ENCODE peak calls at places on chromosomes 7 and 10, in four cellular contexts. One of them, this sample, is unnamed.

GRCh38 chr10:22805304-22805703 is 90.9 kb upstream of the PIP4K2A start:
- DNase-seq in ovary: no peak
- DNase-seq in psoas muscle: peak; percentile 51
- DNase-seq in naive thymus-derived CD4-positive, alpha-beta T cell: no peak
- DNase-seq in this sample: no peak

GRCh38 chr10:6558272-6558671 is 21.8 kb downstream of the PRKCQ start:
- DNase-seq in naive thymus-derived CD4-positive, alpha-beta T cell: peak; percentile 23
- DNase-seq in psoas muscle: no peak
- DNase-seq in ovary: no peak
- DNase-seq in this sample: no peak

GRCh38 chr10:8418631-8419030 is 364.1 kb downstream of the GATA3 start:
- DNase-seq in psoas muscle: no peak
- DNase-seq in ovary: no peak
- DNase-seq in naive thymus-derived CD4-positive, alpha-beta T cell: no peak
- DNase-seq in this sample: no peak

GRCh38 chr7:21967500-21968099 is 21.9 kb upstream of the CDCA7L start:
- DNase-seq in naive thymus-derived CD4-positive, alpha-beta T cell: peak; percentile 46
- DNase-seq in psoas muscle: no peak
- DNase-seq in ovary: no peak
- DNase-seq in this sample: no peak

GRCh38 chr10:21724695-21725371 is 190.8 kb downstream of the MLLT10 start:
- DNase-seq in naive thymus-derived CD4-positive, alpha-beta T cell: no peak
- DNase-seq in psoas muscle: peak; percentile 82
- DNase-seq in ovary: peak; percentile 97
- DNase-seq in this sample: peak; percentile 93

GRCh38 chr7:2523941-2524807 is 4.6 kb downstream of the LFNG start:
- DNase-seq in ovary: no peak
- DNase-seq in naive thymus-derived CD4-positive, alpha-beta T cell: no peak
- DNase-seq in psoas muscle: peak; percentile 87
- DNase-seq in this sample: peak; percentile 85

GRCh38 chr7:40646717-40647116 is 511.9 kb downstream of the SUGCT start:
- DNase-seq in naive thymus-derived CD4-positive, alpha-beta T cell: no peak
- DNase-seq in ovary: no peak
- DNase-seq in psoas muscle: no peak
- DNase-seq in this sample: no peak

GRCh38 chr7:129875745-129876411 is 76.9 kb downstream of the UBE2H start:
- DNase-seq in psoas muscle: no peak
- DNase-seq in ovary: no peak
- DNase-seq in naive thymus-derived CD4-positive, alpha-beta T cell: no peak
- DNase-seq in this sample: no peak

GRCh38 chr10:14468022-14468421 is 137.3 kb upstream of the FRMD4A start:
- DNase-seq in naive thymus-derived CD4-positive, alpha-beta T cell: no peak
- DNase-seq in psoas muscle: no peak
- DNase-seq in ovary: no peak
- DNase-seq in this sample: no peak

GRCh38 chr7:476736-477360 is 42.8 kb downstream of the PDGFA start:
- DNase-seq in psoas muscle: peak; percentile 22
- DNase-seq in ovary: no peak
- DNase-seq in naive thymus-derived CD4-positive, alpha-beta T cell: no peak
- DNase-seq in this sample: no peak

GRCh38 chr7:3463696-3464095 is 162.6 kb downstream of the SDK1 start:
- DNase-seq in naive thymus-derived CD4-positive, alpha-beta T cell: no peak
- DNase-seq in psoas muscle: no peak
- DNase-seq in ovary: no peak
- DNase-seq in this sample: no peak

GRCh38 chr10:110837418-110838120 is 34.2 kb upstream of the PDCD4 start:
- DNase-seq in psoas muscle: no peak
- DNase-seq in naive thymus-derived CD4-positive, alpha-beta T cell: no peak
- DNase-seq in ovary: peak; percentile 58
- DNase-seq in this sample: no peak

GRCh38 chr7:135645296-135645904 is 16.9 kb upstream of the STMP1 start:
- DNase-seq in psoas muscle: no peak
- DNase-seq in naive thymus-derived CD4-positive, alpha-beta T cell: peak; percentile 43
- DNase-seq in ovary: no peak
- DNase-seq in this sample: no peak

GRCh38 chr10:113232928-113233511 is 283.0 kb downstream of the TCF7L2 start:
- DNase-seq in psoas muscle: no peak
- DNase-seq in ovary: no peak
- DNase-seq in naive thymus-derived CD4-positive, alpha-beta T cell: no peak
- DNase-seq in this sample: no peak

GRCh38 chr10:3401491-3401938 is 228.9 kb upstream of the PITRM1 start:
- DNase-seq in naive thymus-derived CD4-positive, alpha-beta T cell: no peak
- DNase-seq in ovary: no peak
- DNase-seq in psoas muscle: no peak
- DNase-seq in this sample: no peak

GRCh38 chr7:131556055-131556911 is at the start of gene PODXL:
- DNase-seq in psoas muscle: peak; percentile 89
- DNase-seq in ovary: peak; percentile 66
- DNase-seq in naive thymus-derived CD4-positive, alpha-beta T cell: peak; percentile 31
- DNase-seq in this sample: no peak

GRCh38 chr7:91644251-91644650 is 236.3 kb downstream of the MTERF1 start:
- DNase-seq in naive thymus-derived CD4-positive, alpha-beta T cell: no peak
- DNase-seq in ovary: no peak
- DNase-seq in psoas muscle: no peak
- DNase-seq in this sample: no peak

GRCh38 chr10:131758942-131759315 is 141.9 kb upstream of the PPP2R2D start:
- DNase-seq in naive thymus-derived CD4-positive, alpha-beta T cell: no peak
- DNase-seq in ovary: no peak
- DNase-seq in psoas muscle: no peak
- DNase-seq in this sample: no peak

GRCh38 chr7:3067193-3067592 is 23.5 kb upstream of the CARD11 start:
- DNase-seq in ovary: no peak
- DNase-seq in naive thymus-derived CD4-positive, alpha-beta T cell: no peak
- DNase-seq in psoas muscle: no peak
- DNase-seq in this sample: no peak

GRCh38 chr10:73956476-73957338 is 41.2 kb upstream of the VCL start:
- DNase-seq in psoas muscle: no peak
- DNase-seq in ovary: no peak
- DNase-seq in naive thymus-derived CD4-positive, alpha-beta T cell: peak; percentile 53
- DNase-seq in this sample: no peak

GRCh38 chr10:131354380-131354779 is 42.9 kb upstream of the TCERG1L start:
- DNase-seq in psoas muscle: no peak
- DNase-seq in ovary: no peak
- DNase-seq in naive thymus-derived CD4-positive, alpha-beta T cell: no peak
- DNase-seq in this sample: no peak

GRCh38 chr7:133434246-133434865 is 181.5 kb downstream of the EXOC4 start:
- DNase-seq in psoas muscle: no peak
- DNase-seq in naive thymus-derived CD4-positive, alpha-beta T cell: peak; percentile 5
- DNase-seq in ovary: no peak
- DNase-seq in this sample: no peak

GRCh38 chr10:124232686-124233545 is 139.5 kb upstream of the CHST15 start:
- DNase-seq in ovary: no peak
- DNase-seq in psoas muscle: no peak
- DNase-seq in naive thymus-derived CD4-positive, alpha-beta T cell: no peak
- DNase-seq in this sample: no peak

GRCh38 chr10:22438714-22439113 is 93.4 kb downstream of the SPAG6 start:
- DNase-seq in ovary: no peak
- DNase-seq in naive thymus-derived CD4-positive, alpha-beta T cell: no peak
- DNase-seq in psoas muscle: no peak
- DNase-seq in this sample: no peak

GRCh38 chr7:92446869-92447238 is 428 bp upstream of the GATAD1 start:
- DNase-seq in naive thymus-derived CD4-positive, alpha-beta T cell: no peak
- DNase-seq in psoas muscle: no peak
- DNase-seq in ovary: no peak
- DNase-seq in this sample: no peak

GRCh38 chr7:17696422-17696821 is 243.9 kb downstream of the SNX13 start:
- DNase-seq in naive thymus-derived CD4-positive, alpha-beta T cell: no peak
- DNase-seq in ovary: no peak
- DNase-seq in psoas muscle: peak; percentile 83
- DNase-seq in this sample: peak; percentile 79

GRCh38 chr7:26360606-26361005 is 68.9 kb downstream of the SNX10 start:
- DNase-seq in ovary: no peak
- DNase-seq in psoas muscle: no peak
- DNase-seq in naive thymus-derived CD4-positive, alpha-beta T cell: no peak
- DNase-seq in this sample: no peak

GRCh38 chr7:148623586-148624282 is 33.2 kb downstream of the C7orf33 start:
- DNase-seq in ovary: no peak
- DNase-seq in naive thymus-derived CD4-positive, alpha-beta T cell: no peak
- DNase-seq in psoas muscle: no peak
- DNase-seq in this sample: no peak

GRCh38 chr7:31192996-31193395 is 140.9 kb downstream of the ADCYAP1R1 start:
- DNase-seq in naive thymus-derived CD4-positive, alpha-beta T cell: no peak
- DNase-seq in ovary: peak; percentile 9
- DNase-seq in psoas muscle: peak; percentile 65
- DNase-seq in this sample: no peak

GRCh38 chr7:51374936-51375335 is 58.3 kb upstream of the COBL start:
- DNase-seq in psoas muscle: no peak
- DNase-seq in ovary: no peak
- DNase-seq in naive thymus-derived CD4-positive, alpha-beta T cell: no peak
- DNase-seq in this sample: no peak

GRCh38 chr10:100562806-100563293 is 27.1 kb downstream of the HIF1AN start:
- DNase-seq in psoas muscle: no peak
- DNase-seq in ovary: no peak
- DNase-seq in naive thymus-derived CD4-positive, alpha-beta T cell: peak; percentile 26
- DNase-seq in this sample: no peak

GRCh38 chr7:64625114-64626082 is 40.5 kb upstream of the ZNF107 start:
- DNase-seq in psoas muscle: no peak
- DNase-seq in ovary: no peak
- DNase-seq in naive thymus-derived CD4-positive, alpha-beta T cell: peak; percentile 27
- DNase-seq in this sample: no peak

GRCh38 chr10:23158370-23158769 is 33.7 kb upstream of the PTF1A start:
- DNase-seq in naive thymus-derived CD4-positive, alpha-beta T cell: peak; percentile 30
- DNase-seq in psoas muscle: no peak
- DNase-seq in ovary: no peak
- DNase-seq in this sample: no peak

GRCh38 chr7:97130417-97131139 is 13.1 kb downstream of the SDHAF3 start:
- DNase-seq in naive thymus-derived CD4-positive, alpha-beta T cell: no peak
- DNase-seq in ovary: no peak
- DNase-seq in psoas muscle: no peak
- DNase-seq in this sample: no peak

GRCh38 chr7:6323936-6324701 is 51.7 kb upstream of the CYTH3 start:
- DNase-seq in ovary: no peak
- DNase-seq in psoas muscle: peak; percentile 23
- DNase-seq in naive thymus-derived CD4-positive, alpha-beta T cell: no peak
- DNase-seq in this sample: no peak

DNA sequence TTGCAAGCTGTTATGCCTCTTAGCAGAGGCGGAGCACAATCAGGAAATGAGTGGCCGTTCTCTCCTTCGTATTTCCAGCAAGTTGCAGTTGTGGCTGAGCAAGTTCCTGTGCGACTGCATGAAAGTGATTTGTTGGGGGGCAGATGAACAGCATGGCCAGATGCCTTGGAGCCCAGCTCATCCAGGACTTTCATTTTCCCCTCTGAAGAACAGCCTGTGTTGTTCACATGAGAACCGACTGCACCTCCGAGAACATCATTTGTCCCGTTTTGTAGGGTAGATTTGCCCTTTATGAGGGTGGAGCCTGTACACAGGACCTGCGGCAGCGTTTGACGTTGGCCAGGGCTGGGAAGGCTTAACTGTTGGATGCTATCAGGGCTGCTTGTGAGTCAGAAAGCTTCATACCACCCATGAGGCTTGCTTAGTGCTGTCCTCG is 4.4 kb downstream of the BAG3 start:
- DNase-seq in psoas muscle: peak; percentile 88
- DNase-seq in naive thymus-derived CD4-positive, alpha-beta T cell: peak; percentile 57
- DNase-seq in ovary: no peak
- DNase-seq in this sample: peak; percentile 85
- H3K36me3 ChIP-seq in psoas muscle: peaks cover 51% of the 10 kb centered on the region
- H3K36me3 ChIP-seq in naive thymus-derived CD4-positive, alpha-beta T cell: no peaks in the 10 kb centered on the region
- H3K36me3 ChIP-seq in ovary: no peaks in the 10 kb centered on the region
- H3K36me3 ChIP-seq in this sample: peaks cover 5% of the 10 kb centered on the region

GRCh38 chr10:93376372-93377296 is 105.5 kb downstream of the MYOF start:
- DNase-seq in naive thymus-derived CD4-positive, alpha-beta T cell: peak; percentile 69
- DNase-seq in ovary: peak; percentile 60
- DNase-seq in psoas muscle: no peak
- DNase-seq in this sample: no peak
- H3K36me3 ChIP-seq in naive thymus-derived CD4-positive, alpha-beta T cell: no peaks in the 10 kb centered on the region
- H3K36me3 ChIP-seq in ovary: no peaks in the 10 kb centered on the region
- H3K36me3 ChIP-seq in psoas muscle: peaks cover 27% of the 10 kb centered on the region
- H3K36me3 ChIP-seq in this sample: peaks cover 30% of the 10 kb centered on the region

GRCh38 chr7:123439186-123439585 is 95.2 kb downstream of the IQUB start:
- DNase-seq in ovary: no peak
- DNase-seq in naive thymus-derived CD4-positive, alpha-beta T cell: no peak
- DNase-seq in psoas muscle: no peak
- DNase-seq in this sample: no peak

GRCh38 chr7:123437447-123437995 is 96.9 kb downstream of the IQUB start:
- DNase-seq in psoas muscle: no peak
- DNase-seq in naive thymus-derived CD4-positive, alpha-beta T cell: no peak
- DNase-seq in ovary: no peak
- DNase-seq in this sample: no peak

GRCh38 chr7:123435080-123435700 is 99.2 kb downstream of the IQUB start:
- DNase-seq in naive thymus-derived CD4-positive, alpha-beta T cell: no peak
- DNase-seq in ovary: no peak
- DNase-seq in psoas muscle: no peak
- DNase-seq in this sample: no peak

GRCh38 chr7:123440202-123440601 is 94.2 kb downstream of the IQUB start:
- DNase-seq in psoas muscle: no peak
- DNase-seq in naive thymus-derived CD4-positive, alpha-beta T cell: no peak
- DNase-seq in ovary: no peak
- DNase-seq in this sample: no peak
- H3K36me3 ChIP-seq in psoas muscle: no peaks in the 10 kb centered on the region
- H3K36me3 ChIP-seq in naive thymus-derived CD4-positive, alpha-beta T cell: no peaks in the 10 kb centered on the region
- H3K36me3 ChIP-seq in ovary: no peaks in the 10 kb centered on the region
- H3K36me3 ChIP-seq in this sample: no peaks in the 10 kb centered on the region

DNA sequence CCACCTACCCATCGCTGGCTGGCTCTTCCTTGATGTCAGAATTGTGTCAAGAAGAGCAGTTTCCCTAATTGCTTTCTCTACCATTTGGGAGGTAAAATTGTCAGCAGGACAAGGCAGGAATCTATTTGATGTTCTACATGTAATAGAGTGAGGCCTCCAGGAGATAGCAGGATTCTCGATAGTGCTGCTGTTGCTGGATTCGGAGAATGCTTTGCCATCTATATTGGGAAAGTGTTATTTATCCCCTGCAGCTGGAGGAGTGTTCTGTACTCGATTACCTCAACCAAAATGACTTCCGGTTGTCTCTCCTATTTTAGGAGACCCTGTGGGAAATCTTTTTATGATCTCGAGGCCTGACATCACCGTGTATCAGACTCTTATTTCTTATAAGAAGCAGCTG is 217.1 kb downstream of the TMEM178B start:
- DNase-seq in psoas muscle: no peak
- DNase-seq in ovary: no peak
- DNase-seq in naive thymus-derived CD4-positive, alpha-beta T cell: no peak
- DNase-seq in this sample: no peak
- H3K36me3 ChIP-seq in psoas muscle: no peaks in the 10 kb centered on the region
- H3K36me3 ChIP-seq in ovary: no peaks in the 10 kb centered on the region
- H3K36me3 ChIP-seq in naive thymus-derived CD4-positive, alpha-beta T cell: no peaks in the 10 kb centered on the region
- H3K36me3 ChIP-seq in this sample: no peaks in the 10 kb centered on the region